ENCODE peak calls at places on chromosomes 5 and 9, in ten cellular contexts. F is activated CD8-positive, alpha-beta memory T cell treated with anti-CD3 and anti-CD28 coated beads, Interleukin-2, amount 50 U/mL, for 48 hours; H is lower leg skin; J is frontal cortex; W is NCI-H226; C is stimulated activated CD4-positive, alpha-beta T cell treated with anti-CD3 and anti-CD28 coated beads, Interleukin-2, amount 100 ng/mL, for 48 hours; V is nephron progenitor cell; O is GM12891; L is AG09309; P is fibroblast of the aortic adventitia. S is an unnamed sample.

GRCh38 chr9:93155716-93156474 is 21.8 kb upstream of the NINJ1 start:
- DNase-seq in F (peak), H (no peak), J (peak), W (no peak), C (no peak), V (no peak), O (no peak), L (no peak), P (no peak), S (no peak)

GRCh38 chr9:86660146-86660545 is 287.2 kb downstream of the GAS1 start:
- DNase-seq in F (no peak), H (no peak), J (no peak), W (peak), C (no peak), V (no peak), O (no peak), L (peak), P (peak), S (peak)

GRCh38 chr9:2132484-2133082 is 117.4 kb downstream of the SMARCA2 start:
- DNase-seq in F (no peak), H (no peak), J (peak), W (no peak), C (no peak), V (no peak), O (no peak), L (peak), P (peak), S (no peak)

GRCh38 chr5:134547579-134547978 is 22.1 kb downstream of the JADE2 start:
- DNase-seq in F (no peak), H (no peak), J (peak), W (peak), C (no peak), V (no peak), O (no peak), L (no peak), P (peak), S (peak)

GRCh38 chr5:67793966-67794365 is 421.6 kb upstream of the PIK3R1 start:
- DNase-seq in F (no peak), H (no peak), J (no peak), W (no peak), C (no peak), V (no peak), O (no peak), L (no peak), P (no peak), S (no peak)

GRCh38 chr5:143374496-143375217 is 28.8 kb downstream of the NR3C1 start:
- DNase-seq in F (no peak), H (no peak), J (no peak), W (no peak), C (no peak), V (no peak), O (no peak), L (no peak), P (no peak), S (no peak)

GRCh38 chr9:133609311-133610098 is at the start of gene FAM163B:
- DNase-seq in F (peak), H (no peak), J (peak), W (no peak), C (peak), V (peak), O (no peak), L (no peak), P (peak), S (no peak)

GRCh38 chr9:132241840-132242620 is 80.2 kb downstream of the NTNG2 start:
- DNase-seq in F (no peak), H (no peak), J (no peak), W (no peak), C (no peak), V (peak), O (peak), L (no peak), P (peak), S (no peak)

GRCh38 chr5:80082731-80083114 is 47.6 kb downstream of the THBS4 start:
- DNase-seq in F (peak), H (peak), J (peak), W (peak), C (peak), V (peak), O (peak), L (peak), P (peak), S (peak)

GRCh38 chr5:179181988-179182387 is 121.8 kb downstream of the ZNF354C start:
- DNase-seq in F (no peak), H (no peak), J (no peak), W (no peak), C (no peak), V (no peak), O (no peak), L (no peak), P (no peak), S (no peak)

GRCh38 chr5:43066799-43067741 is 27.0 kb upstream of the ANXA2R start:
- DNase-seq in F (peak), H (peak), J (peak), W (peak), C (peak), V (peak), O (peak), L (no peak), P (peak), S (peak)

GRCh38 chr5:173451031-173451430 is 122.8 kb upstream of the STC2 start:
- DNase-seq in F (no peak), H (no peak), J (no peak), W (no peak), C (no peak), V (peak), O (peak), L (no peak), P (no peak), S (no peak)

GRCh38 chr5:6169660-6170059 is 208.7 kb downstream of the MED10 start:
- DNase-seq in F (no peak), H (no peak), J (no peak), W (no peak), C (no peak), V (no peak), O (no peak), L (no peak), P (no peak), S (no peak)

GRCh38 chr9:68970150-68970549 is 43.8 kb downstream of the PRKACG start:
- DNase-seq in F (no peak), H (no peak), J (no peak), W (no peak), C (no peak), V (no peak), O (no peak), L (no peak), P (no peak), S (no peak)

GRCh38 chr5:172113036-172113435 is 75.0 kb downstream of the STK10 start:
- DNase-seq in F (peak), H (no peak), J (no peak), W (no peak), C (peak), V (no peak), O (no peak), L (no peak), P (no peak), S (no peak)

GRCh38 chr9:83472764-83473163 is 65.4 kb downstream of the FRMD3 start:
- DNase-seq in F (no peak), H (peak), J (no peak), W (no peak), C (no peak), V (no peak), O (no peak), L (no peak), P (no peak), S (no peak)